ENCODE peak calls at places on chromosomes 6 and 20, in eight cellular contexts. F is spleen, D is K562, Y is Panc1, M is HCT116, S is HepG2, G is GM12892, I is SK-N-SH. A is an unnamed sample.

GRCh38 chr6:169725270-169726048 is 1.2 kb upstream of the PHF10 start:
- DNase-seq in D (peak), G (no peak), M (no peak), S (peak), F (peak), I (peak), Y (no peak), A (no peak)

GRCh38 chr20:25063546-25063945 is 5.6 kb upstream of the ACSS1 start:
- DNase-seq in G (no peak), F (peak), I (no peak), Y (no peak), S (no peak), M (no peak), D (no peak), A (no peak)

GRCh38 chr6:149190228-149190831 is 127.2 kb upstream of the TAB2 start:
- DNase-seq in F (peak), D (no peak), S (peak), G (no peak), I (no peak), Y (peak), M (no peak), A (no peak)

GRCh38 chr6:105669232-105669631 is 266.4 kb upstream of the PREP start:
- DNase-seq in S (no peak), I (no peak), F (no peak), D (no peak), M (no peak), G (no peak), Y (no peak), A (no peak)

GRCh38 chr20:30168025-30168799 is 1089.3 kb upstream of the DEFB115 start:
- DNase-seq in I (peak), D (no peak), F (peak), M (no peak), S (no peak), G (no peak), Y (no peak), A (no peak)

GRCh38 chr6:13012977-13013680 is 296.6 kb downstream of the PHACTR1 start:
- DNase-seq in M (no peak), S (no peak), G (no peak), F (no peak), Y (no peak), I (no peak), D (no peak), A (no peak)

GRCh38 chr6:166546653-166547052 is 39.8 kb downstream of the RAMACL start:
- DNase-seq in D (no peak), I (no peak), Y (no peak), F (no peak), S (no peak), G (no peak), M (no peak), A (no peak)

GRCh38 chr6:5093231-5094015 is 8.3 kb downstream of the PPP1R3G start:
- DNase-seq in D (no peak), Y (no peak), M (no peak), I (no peak), S (no peak), F (no peak), G (no peak), A (no peak)

GRCh38 chr6:5085638-5086293 is 625 bp downstream of the PPP1R3G start:
- DNase-seq in M (no peak), G (no peak), S (no peak), I (peak), F (peak), D (no peak), Y (no peak), A (no peak)

GRCh38 chr6:67567842-67568241 is 1067.2 kb upstream of the ADGRB3 start:
- DNase-seq in G (no peak), F (no peak), M (no peak), S (no peak), D (no peak), I (no peak), Y (no peak), A (no peak)

GRCh38 chr20:3781153-3781910 is at the start of gene SPEF1:
- DNase-seq in Y (peak), G (peak), S (peak), D (peak), M (peak), I (peak), F (peak), A (peak)

GRCh38 chr20:47660983-47661711 is 124.1 kb downstream of the SULF2 start:
- DNase-seq in G (no peak), Y (no peak), F (no peak), M (no peak), S (peak), D (no peak), I (no peak), A (no peak)

GRCh38 chr6:142377112-142377848 is 75.5 kb downstream of the ADGRG6 start:
- DNase-seq in D (no peak), Y (no peak), I (no peak), G (no peak), F (no peak), S (peak), M (peak), A (no peak)

GRCh38 chr6:134376785-134377184 is 58.9 kb upstream of the SGK1 start:
- DNase-seq in M (no peak), I (no peak), D (no peak), Y (no peak), S (no peak), F (no peak), G (no peak), A (no peak)

GRCh38 chr20:17614812-17615644 is 45.2 kb downstream of the DSTN start:
- DNase-seq in G (no peak), I (peak), D (no peak), S (no peak), F (peak), Y (no peak), M (no peak), A (peak)

GRCh38 chr20:62136283-62137091 is 6.7 kb downstream of the PSMA7 start:
- DNase-seq in D (no peak), S (peak), F (peak), Y (no peak), G (no peak), I (peak), M (peak), A (no peak)

GRCh38 chr20:47927385-47927851 is 142.1 kb upstream of the SULF2 start:
- DNase-seq in S (no peak), F (no peak), I (no peak), G (no peak), M (no peak), D (no peak), Y (no peak), A (no peak)

GRCh38 chr6:12423852-12424251 is 133.7 kb downstream of the EDN1 start:
- DNase-seq in M (no peak), G (no peak), F (no peak), D (no peak), S (no peak), I (no peak), Y (no peak), A (no peak)

GRCh38 chr6:159852877-159853276 is 37.9 kb upstream of the MAS1 start:
- DNase-seq in S (no peak), Y (no peak), I (no peak), G (no peak), D (no peak), M (no peak), F (no peak), A (no peak)

GRCh38 chr20:61628901-61629300 is 376.8 kb downstream of the CDH4 start:
- DNase-seq in S (no peak), M (no peak), I (peak), Y (no peak), G (no peak), F (no peak), D (no peak), A (no peak)

GRCh38 chr20:57738484-57738883 is 28.7 kb upstream of the PMEPA1 start:
- DNase-seq in F (no peak), I (no peak), M (no peak), Y (no peak), G (no peak), S (no peak), D (peak), A (no peak)

GRCh38 chr20:41155267-41155666 is 17.9 kb downstream of the PLCG1 start:
- DNase-seq in F (no peak), D (no peak), S (no peak), I (no peak), M (no peak), G (no peak), Y (no peak), A (no peak)

GRCh38 chr6:32153252-32153834 is 598 bp upstream of the PPT2 start:
- DNase-seq in D (peak), S (peak), G (no peak), M (no peak), Y (peak), F (peak), I (peak), A (no peak)

GRCh38 chr6:56955171-56956155 is 556 bp downstream of the BEND6 start:
- DNase-seq in Y (peak), G (peak), S (peak), I (peak), M (peak), F (peak), D (peak), A (peak)

GRCh38 chr6:16721977-16722376 is 39.3 kb downstream of the ATXN1 start:
- DNase-seq in F (no peak), S (no peak), G (no peak), Y (no peak), M (no peak), D (no peak), I (no peak), A (no peak)

GRCh38 chr6:92050216-92050615 is 1369.1 kb downstream of the EPHA7 start:
- DNase-seq in M (no peak), F (no peak), G (no peak), D (no peak), S (no peak), I (no peak), Y (no peak), A (no peak)

GRCh38 chr20:58251348-58251978 is 23.0 kb upstream of the ANKRD60 start:
- DNase-seq in G (no peak), M (no peak), Y (no peak), D (no peak), F (no peak), S (no peak), I (no peak), A (no peak)

GRCh38 chr6:2764610-2765165 is 505 bp upstream of the WRNIP1 start:
- DNase-seq in M (no peak), S (peak), G (peak), F (peak), I (peak), D (peak), Y (no peak), A (peak)

GRCh38 chr20:37243937-37244571 is 17.6 kb downstream of the GHRH start:
- DNase-seq in Y (no peak), S (no peak), M (no peak), F (no peak), D (no peak), I (no peak), G (no peak), A (no peak)

GRCh38 chr6:10465633-10466499 is 51.0 kb upstream of the TFAP2A start:
- DNase-seq in G (no peak), S (peak), I (peak), D (peak), Y (no peak), F (no peak), M (peak), A (no peak)

GRCh38 chr6:36127462-36128016 is 2.8 kb upstream of the MAPK13 start:
- DNase-seq in Y (peak), S (peak), I (no peak), F (peak), D (peak), G (no peak), M (no peak), A (no peak)

GRCh38 chr6:128062882-128063603 is 162.2 kb upstream of the THEMIS start:
- DNase-seq in F (no peak), I (no peak), S (peak), Y (no peak), G (no peak), M (no peak), D (no peak), A (no peak)

GRCh38 chr6:128053109-128053508 is 152.3 kb upstream of the THEMIS start:
- DNase-seq in I (no peak), F (no peak), M (no peak), S (no peak), G (no peak), Y (no peak), D (no peak), A (no peak)

GRCh38 chr6:128057541-128058335 is 156.9 kb upstream of the THEMIS start:
- DNase-seq in Y (no peak), G (no peak), I (no peak), D (no peak), M (no peak), F (no peak), S (no peak), A (no peak)
- TF ChIP-seq POLR2AphosphoS5 in Y (no peak), G (no peak), I (no peak), D (no peak), M (no peak), F (no peak), S (no peak), A (no peak)

GRCh38 chr6:137977206-137977605 is 110.1 kb downstream of the TNFAIP3 start:
- DNase-seq in Y (no peak), G (no peak), I (no peak), D (no peak), F (no peak), S (no peak), M (no peak), A (no peak)

GRCh38 chr6:137977814-137978213 is 110.8 kb downstream of the TNFAIP3 start:
- DNase-seq in D (no peak), S (no peak), G (no peak), M (no peak), F (no peak), Y (no peak), I (no peak), A (no peak)

GRCh38 chr6:137973201-137973600 is 106.1 kb downstream of the TNFAIP3 start:
- DNase-seq in F (no peak), D (no peak), M (no peak), S (no peak), G (no peak), Y (no peak), I (no peak), A (no peak)

GRCh38 chr6:137976430-137976829 is 109.4 kb downstream of the TNFAIP3 start:
- DNase-seq in D (no peak), Y (no peak), F (no peak), S (no peak), I (no peak), M (no peak), G (no peak), A (no peak)

DNA sequence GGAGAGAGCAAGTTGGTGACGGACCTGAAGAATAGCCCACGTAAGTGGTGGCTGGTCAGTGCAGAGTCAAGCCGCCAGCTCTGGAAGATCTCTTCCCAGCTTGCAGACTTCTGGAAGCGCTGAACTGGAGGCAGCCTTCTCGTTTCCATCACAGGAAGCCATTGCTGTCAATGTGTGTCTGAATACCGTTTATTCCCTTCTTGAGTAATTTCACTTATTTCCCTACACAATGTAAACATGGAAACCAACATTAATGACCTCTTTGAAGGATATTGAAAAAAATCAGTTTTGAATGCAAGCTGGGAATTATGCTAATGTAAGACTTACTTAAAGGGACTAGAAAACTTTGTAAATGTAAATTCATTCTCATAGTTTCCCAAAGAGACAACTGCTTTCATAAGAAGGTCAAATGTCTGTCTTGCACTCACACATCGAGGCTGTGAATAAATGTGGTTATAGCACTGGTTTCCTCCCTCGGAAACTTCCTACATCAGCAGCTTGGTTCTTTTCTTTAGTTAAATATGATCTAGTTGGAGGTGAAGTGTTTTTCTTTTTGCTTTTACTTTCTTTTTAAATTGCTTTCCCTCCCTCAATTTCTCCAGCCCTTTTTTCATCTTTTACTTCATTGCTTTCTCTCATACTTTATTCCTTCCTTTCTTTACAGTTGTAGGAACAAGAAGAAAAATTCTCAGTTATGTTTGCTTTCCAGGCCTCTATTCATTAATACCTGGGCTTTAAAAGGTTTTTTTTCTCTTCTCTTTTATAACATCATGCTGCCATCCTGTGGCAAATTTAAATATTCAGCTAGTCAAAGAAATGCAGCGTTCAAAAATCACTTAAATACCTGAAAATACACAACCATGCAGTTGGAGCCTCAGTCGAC is 108.2 kb downstream of the TNFAIP3 start:
- DNase-seq in I (no peak), M (peak), Y (no peak), S (peak), G (no peak), D (no peak), F (no peak), A (no peak)
- TF ChIP-seq POLR2AphosphoS5 in I (no peak), M (no peak), Y (no peak), S (no peak), G (no peak), D (no peak), F (no peak), A (no peak)

GRCh38 chr6:15264902-15265761 is 19.3 kb downstream of the JARID2 start:
- DNase-seq in M (no peak), F (no peak), Y (no peak), I (no peak), S (no peak), G (no peak), D (peak), A (no peak)
- TF ChIP-seq POLR2AphosphoS5 in M (no peak), F (no peak), Y (no peak), I (no peak), S (no peak), G (no peak), D (no peak), A (no peak)

GRCh38 chr6:163408352-163408991 is 6.0 kb upstream of the QKI start:
- DNase-seq in M (no peak), G (no peak), S (peak), I (no peak), F (no peak), D (no peak), Y (no peak), A (no peak)

GRCh38 chr6:163406320-163406719 is 8.2 kb upstream of the QKI start:
- DNase-seq in D (no peak), G (no peak), I (no peak), Y (no peak), M (no peak), S (no peak), F (no peak), A (no peak)

GRCh38 chr6:163406830-163407229 is 7.7 kb upstream of the QKI start:
- DNase-seq in I (no peak), D (no peak), M (no peak), Y (no peak), G (no peak), S (no peak), F (no peak), A (no peak)

GRCh38 chr6:163404825-163405265 is 9.7 kb upstream of the QKI start:
- DNase-seq in G (no peak), S (peak), D (no peak), I (no peak), M (no peak), Y (no peak), F (peak), A (no peak)

GRCh38 chr6:163405412-163406309 is 8.9 kb upstream of the QKI start:
- DNase-seq in G (no peak), I (peak), M (no peak), S (peak), D (no peak), Y (no peak), F (peak), A (no peak)
- TF ChIP-seq POLR2AphosphoS5 in G (no peak), I (no peak), M (no peak), S (no peak), D (no peak), Y (no peak), F (peak), A (no peak)

GRCh38 chr6:21753571-21754108 is 160.1 kb downstream of the SOX4 start:
- DNase-seq in S (no peak), G (no peak), M (no peak), F (no peak), D (no peak), I (no peak), Y (no peak), A (no peak)

GRCh38 chr6:21756487-21756886 is 162.9 kb downstream of the SOX4 start:
- DNase-seq in I (no peak), F (no peak), D (no peak), Y (no peak), M (no peak), S (no peak), G (no peak), A (no peak)

GRCh38 chr6:21751608-21752007 is 158.1 kb downstream of the SOX4 start:
- DNase-seq in G (no peak), M (no peak), Y (no peak), I (no peak), S (no peak), F (no peak), D (no peak), A (no peak)

GRCh38 chr6:21752054-21752811 is 158.7 kb downstream of the SOX4 start:
- DNase-seq in S (no peak), Y (no peak), F (no peak), M (no peak), D (no peak), I (no peak), G (no peak), A (no peak)

DNA sequence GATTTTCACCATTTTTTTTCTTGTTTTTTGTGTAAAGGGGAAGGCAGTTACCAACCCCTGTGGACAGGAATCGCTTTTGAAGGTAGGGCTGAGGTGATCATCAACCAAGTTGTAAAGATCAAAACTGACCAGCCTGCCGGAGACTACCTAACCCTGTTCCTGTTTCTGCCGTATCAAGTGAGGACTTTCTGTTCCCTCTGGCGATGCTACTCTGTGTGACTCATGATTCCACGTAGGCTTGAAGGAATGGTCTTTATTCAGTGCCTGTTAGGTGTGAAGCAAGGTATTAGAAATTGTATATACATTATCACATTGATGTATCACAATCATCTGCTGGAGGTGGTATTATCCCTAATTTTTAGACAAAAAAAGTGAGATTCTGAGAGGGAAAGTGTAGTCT is 161.3 kb downstream of the SOX4 start:
- DNase-seq in Y (no peak), S (no peak), D (no peak), F (no peak), M (peak), G (no peak), I (no peak), A (no peak)
- TF ChIP-seq POLR2AphosphoS5 in Y (no peak), S (no peak), D (no peak), F (no peak), M (peak), G (no peak), I (no peak), A (no peak)

DNA sequence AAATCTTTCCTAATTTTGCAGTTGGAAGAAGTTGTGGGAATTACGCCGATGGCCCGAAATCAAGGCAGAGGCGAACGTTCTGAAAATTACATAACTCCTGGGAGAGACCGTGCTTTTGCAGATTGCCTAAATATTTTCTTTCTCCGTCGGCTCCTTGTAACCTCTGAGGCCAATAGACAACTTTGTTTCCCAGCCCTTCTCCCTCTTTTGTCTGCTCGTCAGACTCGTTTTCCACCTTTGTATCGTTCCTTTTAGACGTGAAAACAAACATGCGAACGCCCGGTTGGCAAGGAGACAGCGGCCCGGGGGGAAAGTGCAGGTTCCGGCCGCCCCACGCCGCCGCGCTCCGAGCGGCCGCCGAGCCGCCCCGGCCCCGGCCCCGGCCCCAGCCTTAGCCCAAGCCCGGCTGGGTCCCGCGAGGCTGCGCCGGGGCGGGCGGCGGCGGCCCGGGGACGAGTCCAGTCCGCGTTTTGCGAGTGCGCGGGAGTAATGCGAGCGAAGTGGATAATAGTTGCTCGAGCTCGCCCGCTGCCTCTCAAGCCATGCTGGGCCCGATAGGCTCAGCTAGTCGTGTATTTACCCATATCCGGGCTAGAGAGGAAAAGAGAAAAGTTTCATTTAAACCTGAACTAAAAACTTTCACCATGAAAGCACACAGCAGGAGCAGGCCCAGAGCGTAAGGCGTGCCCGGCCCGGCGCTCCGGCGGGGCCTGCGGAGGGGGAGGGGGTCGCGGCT is at the start of gene ARID1B:
- DNase-seq in Y (peak), D (peak), F (peak), G (peak), M (no peak), S (peak), I (peak), A (peak)
- TF ChIP-seq POLR2AphosphoS5 in Y (no peak), D (peak), F (peak), G (no peak), M (no peak), S (peak), I (peak), A (peak)